ENCODE peak calls at places on chromosomes 2 and 18, in five cellular contexts. H is IMR-90, U is uterus, X is transverse colon, J is GM12878. G is an unnamed sample. For H3K36me3 and H3K4me1, the result is how much of the 10 kb centered on the place peaks cover.

GRCh38 chr2:11406492-11407381 is 59.2 kb downstream of the E2F6 start:
- DNase-seq in J (no peak), X (peak), H (peak), U (peak), G (no peak)

GRCh38 chr2:160674076-160674630 is 180.5 kb upstream of the RBMS1 start:
- DNase-seq in J (no peak), U (no peak), H (no peak), X (no peak), G (no peak)

GRCh38 chr2:69390474-69390873 is 3.4 kb upstream of the GFPT1 start:
- DNase-seq in U (no peak), J (no peak), X (no peak), H (no peak), G (no peak)

GRCh38 chr2:221527759-221528444 is 44.2 kb downstream of the EPHA4 start:
- DNase-seq in H (peak), J (no peak), U (no peak), X (peak), G (no peak)

GRCh38 chr18:73987247-73987980 is 160.2 kb downstream of the FBXO15 start:
- DNase-seq in J (no peak), U (no peak), X (no peak), H (no peak), G (no peak)

GRCh38 chr2:174341995-174342571 is 7.3 kb downstream of the SP9 start:
- DNase-seq in J (no peak), H (no peak), X (no peak), U (peak), G (peak)

GRCh38 chr2:227613272-227613660 is 1.4 kb downstream of the SCYGR3 start:
- DNase-seq in X (no peak), U (no peak), J (no peak), H (no peak), G (no peak)

GRCh38 chr2:128288781-128289180 is 29.9 kb downstream of the HS6ST1 start:
- DNase-seq in X (no peak), J (no peak), U (no peak), H (no peak), G (peak)

GRCh38 chr18:8685141-8685913 is 20.0 kb upstream of the MTCL1 start:
- DNase-seq in U (no peak), H (peak), X (no peak), J (no peak), G (no peak)

GRCh38 chr18:75507636-75508035 is 80.1 kb upstream of the SMIM21 start:
- DNase-seq in X (no peak), H (peak), J (no peak), U (no peak), G (no peak)

GRCh38 chr2:96873651-96874096 is 3.8 kb upstream of the SEMA4C start:
- DNase-seq in H (no peak), J (no peak), U (peak), X (peak), G (peak)

GRCh38 chr2:160816916-160817315 is 323.3 kb upstream of the RBMS1 start:
- DNase-seq in J (no peak), X (no peak), H (no peak), U (no peak), G (no peak)

GRCh38 chr18:24683965-24684364 is 223.5 kb downstream of the HRH4 start:
- DNase-seq in H (no peak), J (no peak), X (no peak), U (no peak), G (no peak)

GRCh38 chr2:65437392-65438135 is 5.2 kb upstream of the SPRED2 start:
- DNase-seq in H (no peak), X (no peak), U (no peak), J (no peak), G (no peak)

GRCh38 chr2:120878970-120879369 is 143.3 kb downstream of the GLI2 start:
- DNase-seq in H (no peak), U (no peak), X (no peak), J (no peak), G (no peak)

GRCh38 chr18:67612281-67612680 is 95.8 kb upstream of the DSEL start:
- DNase-seq in U (no peak), X (no peak), H (no peak), J (no peak), G (no peak)

GRCh38 chr2:190722061-190722759 is 73.3 kb downstream of the NAB1 start:
- DNase-seq in J (peak), X (no peak), U (no peak), H (no peak), G (no peak)

GRCh38 chr2:128727914-128728313 is 409.2 kb upstream of the HS6ST1 start:
- DNase-seq in H (peak), J (no peak), X (no peak), U (no peak), G (no peak)

GRCh38 chr2:69634197-69634821 is 9.2 kb downstream of the AAK1 start:
- DNase-seq in J (no peak), H (peak), U (no peak), X (no peak), G (no peak)

GRCh38 chr2:60299179-60299578 is 254.3 kb downstream of the BCL11A start:
- DNase-seq in X (peak), H (no peak), J (no peak), U (no peak), G (no peak)

GRCh38 chr2:12932192-12932591 is 215.5 kb downstream of the TRIB2 start:
- DNase-seq in X (no peak), J (no peak), U (no peak), H (no peak), G (no peak)

GRCh38 chr2:39234754-39235153 is 9.0 kb downstream of the CDKL4 start:
- DNase-seq in X (no peak), J (no peak), H (peak), U (no peak), G (no peak)

GRCh38 chr2:238203104-238203972 is at the start of gene ILKAP:
- DNase-seq in J (no peak), H (peak), U (peak), X (peak), G (peak)
- TF ChIP-seq POLR2A in J (peak), H (peak), U (peak), X (peak), G (peak)

GRCh38 chr2:239098288-239098970 is 250.5 kb downstream of the TWIST2 start:
- DNase-seq in H (no peak), U (no peak), J (no peak), X (peak), G (no peak)
- H3K36me3 ChIP-seq in H (half or more), U (under half), J (under half), X (under half), G (under half)

GRCh38 chr2:217990791-217991465 is 11.9 kb downstream of the TNS1 start:
- DNase-seq in U (no peak), X (no peak), J (no peak), H (no peak), G (no peak)
- H3K4me1 ChIP-seq in U (under half), X (under half), J (under half), H (under half), G (half or more)

GRCh38 chr18:48948112-48949050 is 2.4 kb downstream of the SMAD7 start:
- DNase-seq in H (peak), X (peak), U (no peak), J (no peak), G (peak)
- TF ChIP-seq POLR2A in H (peak), X (peak), U (no peak), J (no peak), G (no peak)

GRCh38 chr2:101868525-101868924 is 123.2 kb upstream of the IL1R2 start:
- DNase-seq in X (no peak), J (no peak), U (no peak), H (no peak), G (no peak)
- H3K36me3 ChIP-seq in X (half or more), J (under half), U (under half), H (half or more), G (under half)